ENCODE peak calls at places on chromosomes 11 and 22, in five cellular contexts. W is H9, H is IMR-90, G is neuronal stem cell, J is trophoblast cell. D is an unnamed sample.

GRCh38 chr22:50627452-50627913 is 469 bp downstream of the ARSA start:
- DNase-seq in W (peak), H (no peak), G (no peak), J (no peak), D (peak)

GRCh38 chr11:1219836-1220810 is 2.7 kb upstream of the MUC5B start:
- DNase-seq in W (peak), H (no peak), G (no peak), J (no peak), D (no peak)

GRCh38 chr11:46122955-46123354 is 1.7 kb upstream of the PHF21A start:
- DNase-seq in W (no peak), H (peak), G (no peak), J (no peak), D (peak)

GRCh38 chr22:38135133-38135706 is 24.7 kb upstream of the BAIAP2L2 start:
- DNase-seq in W (no peak), H (peak), G (no peak), J (peak), D (peak)

GRCh38 chr11:121451178-121451981 is 734 bp upstream of the SORL1 start:
- DNase-seq in W (no peak), H (no peak), G (no peak), J (no peak), D (no peak)

GRCh38 chr22:38792833-38793232 is 1.1 kb downstream of the DNAL4 start:
- DNase-seq in W (no peak), H (peak), G (no peak), J (peak), D (peak)

GRCh38 chr11:13220148-13220547 is 57.4 kb upstream of the BMAL1 start:
- DNase-seq in W (no peak), H (no peak), G (no peak), J (no peak), D (no peak)

GRCh38 chr11:66322732-66323427 is 6.0 kb upstream of the CD248 start:
- DNase-seq in W (no peak), H (no peak), G (no peak), J (no peak), D (no peak)

GRCh38 chr11:77407613-77408012 is 66.3 kb downstream of the PAK1 start:
- DNase-seq in W (no peak), H (peak), G (no peak), J (no peak), D (peak)

GRCh38 chr11:86147004-86147403 is 78.1 kb upstream of the PICALM start:
- DNase-seq in W (no peak), H (no peak), G (no peak), J (no peak), D (no peak)
- H3K23ac ChIP-seq in W (no peak), H (no peak), G (no peak), J (no peak), D (no peak)

DNA sequence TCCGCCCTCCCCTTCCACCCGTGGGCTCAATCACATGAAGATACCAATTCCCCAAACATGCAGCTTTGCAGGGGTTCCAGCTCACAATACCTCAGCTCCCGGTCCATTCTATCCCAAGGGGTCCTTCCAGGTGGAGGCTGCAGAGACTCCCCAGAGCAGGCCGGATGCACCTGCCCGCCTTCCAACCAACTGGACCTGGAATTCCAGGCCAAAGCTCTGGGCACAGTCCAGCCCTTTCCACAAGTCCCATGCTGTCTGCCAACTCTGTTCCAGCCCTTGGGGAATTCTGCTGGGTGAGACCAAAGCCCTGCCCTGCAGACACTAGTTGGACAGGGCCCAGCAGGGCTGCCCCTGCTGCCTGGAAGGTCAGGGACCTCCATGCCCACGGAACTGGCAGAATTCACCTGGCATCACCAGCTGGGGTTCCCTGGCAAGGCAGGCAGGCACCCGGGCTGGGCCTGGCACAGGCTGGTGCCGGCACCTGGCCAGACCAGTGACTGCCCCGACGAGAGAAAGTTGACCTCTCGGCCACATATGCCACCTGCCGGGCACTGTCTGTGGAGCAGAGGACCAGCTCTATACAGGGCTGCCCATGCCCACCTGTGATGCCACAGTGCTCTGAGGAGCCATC is 4.9 kb downstream of the SYT7 start:
- DNase-seq in W (no peak), H (no peak), G (no peak), J (no peak), D (no peak)
- H4K91ac ChIP-seq in W (no peak), H (no peak), G (no peak), J (no peak), D (no peak)

GRCh38 chr11:44915621-44916020 is 35.1 kb downstream of the TP53I11 start:
- DNase-seq in W (no peak), H (no peak), G (no peak), J (no peak), D (no peak)
- H3K23ac ChIP-seq in W (no peak), H (no peak), G (no peak), J (no peak), D (no peak)

DNA sequence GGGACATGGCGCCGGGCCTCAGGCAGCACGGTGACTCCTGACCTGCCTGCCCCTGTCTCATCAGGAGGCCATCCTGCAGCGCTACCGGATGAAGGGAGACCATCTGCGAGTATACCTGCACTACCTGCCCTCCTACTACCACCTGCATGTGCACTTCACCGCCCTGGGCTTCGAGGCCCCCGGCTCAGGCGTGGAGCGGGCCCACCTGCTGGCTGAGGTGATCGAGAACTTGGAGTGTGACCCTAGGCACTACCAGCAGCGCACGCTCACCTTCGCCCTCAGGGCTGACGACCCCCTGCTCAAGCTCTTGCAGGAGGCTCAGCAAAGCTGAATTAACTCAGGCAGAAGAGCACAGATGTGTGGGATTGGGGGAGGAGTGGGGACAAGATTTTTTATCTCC is 10.2 kb upstream of the ST3GAL4 start:
- DNase-seq in W (no peak), H (no peak), G (no peak), J (no peak), D (no peak)
- H4K91ac ChIP-seq in W (no peak), H (no peak), G (no peak), J (no peak), D (peak)